ENCODE peak calls at places on chromosome 7, in seven cellular contexts. One of them, this sample, is unnamed.

GRCh38 chr7:116952640-116953371 is 495 bp upstream of the ST7 start:
- DNase-seq in MCF 10A: peak; percentile 41
- DNase-seq in GM13976: no peak
- DNase-seq in CD4-positive, alpha-beta T cell: no peak
- DNase-seq in psoas muscle: peak; percentile 67
- DNase-seq in CD8-positive, alpha-beta T cell: no peak
- DNase-seq in HFFc6: peak; percentile 38
- DNase-seq in this sample: no peak

GRCh38 chr7:157544980-157545680 is 208.3 kb downstream of the DNAJB6 start:
- DNase-seq in MCF 10A: no peak
- DNase-seq in HFFc6: no peak
- DNase-seq in CD4-positive, alpha-beta T cell: no peak
- DNase-seq in GM13976: no peak
- DNase-seq in psoas muscle: no peak
- DNase-seq in CD8-positive, alpha-beta T cell: no peak
- DNase-seq in this sample: no peak

GRCh38 chr7:26022578-26022977 is 129.4 kb upstream of the NFE2L3 start:
- DNase-seq in MCF 10A: no peak
- DNase-seq in HFFc6: no peak
- DNase-seq in GM13976: no peak
- DNase-seq in CD8-positive, alpha-beta T cell: no peak
- DNase-seq in CD4-positive, alpha-beta T cell: no peak
- DNase-seq in psoas muscle: no peak
- DNase-seq in this sample: no peak

GRCh38 chr7:105808209-105808608 is 68.2 kb downstream of the ATXN7L1 start:
- DNase-seq in HFFc6: no peak
- DNase-seq in CD4-positive, alpha-beta T cell: no peak
- DNase-seq in psoas muscle: no peak
- DNase-seq in MCF 10A: no peak
- DNase-seq in GM13976: no peak
- DNase-seq in CD8-positive, alpha-beta T cell: no peak
- DNase-seq in this sample: no peak

GRCh38 chr7:29988391-29989256 is 977 bp downstream of the SCRN1 start:
- DNase-seq in CD8-positive, alpha-beta T cell: peak; percentile 63
- DNase-seq in MCF 10A: peak; percentile 35
- DNase-seq in CD4-positive, alpha-beta T cell: peak; percentile 4
- DNase-seq in GM13976: peak; percentile 74
- DNase-seq in psoas muscle: peak; percentile 43
- DNase-seq in HFFc6: peak; percentile 87
- DNase-seq in this sample: peak; percentile 71

GRCh38 chr7:157565201-157565626 is 228.4 kb downstream of the DNAJB6 start:
- DNase-seq in psoas muscle: no peak
- DNase-seq in MCF 10A: peak; percentile 56
- DNase-seq in CD4-positive, alpha-beta T cell: no peak
- DNase-seq in GM13976: no peak
- DNase-seq in CD8-positive, alpha-beta T cell: no peak
- DNase-seq in HFFc6: no peak
- DNase-seq in this sample: no peak

GRCh38 chr7:55569797-55570196 is 2.5 kb downstream of the VOPP1 start:
- DNase-seq in CD4-positive, alpha-beta T cell: no peak
- DNase-seq in HFFc6: no peak
- DNase-seq in MCF 10A: no peak
- DNase-seq in GM13976: no peak
- DNase-seq in CD8-positive, alpha-beta T cell: no peak
- DNase-seq in psoas muscle: no peak
- DNase-seq in this sample: no peak

GRCh38 chr7:158022601-158023000 is 565.0 kb downstream of the PTPRN2 start:
- DNase-seq in HFFc6: no peak
- DNase-seq in CD8-positive, alpha-beta T cell: no peak
- DNase-seq in MCF 10A: no peak
- DNase-seq in CD4-positive, alpha-beta T cell: no peak
- DNase-seq in GM13976: no peak
- DNase-seq in psoas muscle: no peak
- DNase-seq in this sample: no peak

GRCh38 chr7:55246181-55246580 is 119.0 kb upstream of the LANCL2 start:
- DNase-seq in GM13976: no peak
- DNase-seq in MCF 10A: no peak
- DNase-seq in psoas muscle: no peak
- DNase-seq in CD4-positive, alpha-beta T cell: no peak
- DNase-seq in CD8-positive, alpha-beta T cell: no peak
- DNase-seq in HFFc6: no peak
- DNase-seq in this sample: no peak

GRCh38 chr7:127514499-127514898 is 70.9 kb downstream of the GCC1 start:
- DNase-seq in CD4-positive, alpha-beta T cell: no peak
- DNase-seq in HFFc6: peak; percentile 47
- DNase-seq in psoas muscle: no peak
- DNase-seq in MCF 10A: peak; percentile 48
- DNase-seq in CD8-positive, alpha-beta T cell: no peak
- DNase-seq in GM13976: peak; percentile 45
- DNase-seq in this sample: peak; percentile 13

GRCh38 chr7:135775230-135775629 is 26.6 kb upstream of the FAM180A start:
- DNase-seq in psoas muscle: no peak
- DNase-seq in MCF 10A: no peak
- DNase-seq in CD4-positive, alpha-beta T cell: no peak
- DNase-seq in GM13976: no peak
- DNase-seq in HFFc6: no peak
- DNase-seq in CD8-positive, alpha-beta T cell: no peak
- DNase-seq in this sample: no peak

GRCh38 chr7:4837814-4838625 is 23.8 kb downstream of the PAPOLB start:
- DNase-seq in HFFc6: no peak
- DNase-seq in CD8-positive, alpha-beta T cell: no peak
- DNase-seq in CD4-positive, alpha-beta T cell: no peak
- DNase-seq in psoas muscle: no peak
- DNase-seq in MCF 10A: no peak
- DNase-seq in GM13976: peak; percentile 22
- DNase-seq in this sample: no peak

GRCh38 chr7:159175792-159176191 is 31.1 kb upstream of the VIPR2 start:
- DNase-seq in CD8-positive, alpha-beta T cell: no peak
- DNase-seq in GM13976: no peak
- DNase-seq in MCF 10A: no peak
- DNase-seq in psoas muscle: no peak
- DNase-seq in HFFc6: no peak
- DNase-seq in CD4-positive, alpha-beta T cell: no peak
- DNase-seq in this sample: no peak

GRCh38 chr7:34612671-34613070 is 45.3 kb upstream of the NPSR1 start:
- DNase-seq in psoas muscle: no peak
- DNase-seq in MCF 10A: peak; percentile 12
- DNase-seq in HFFc6: no peak
- DNase-seq in CD8-positive, alpha-beta T cell: no peak
- DNase-seq in CD4-positive, alpha-beta T cell: no peak
- DNase-seq in GM13976: no peak
- DNase-seq in this sample: no peak

GRCh38 chr7:135300913-135301765 is 67.5 kb downstream of the STRA8 start:
- DNase-seq in HFFc6: peak; percentile 22
- DNase-seq in GM13976: no peak
- DNase-seq in psoas muscle: no peak
- DNase-seq in MCF 10A: no peak
- DNase-seq in CD8-positive, alpha-beta T cell: no peak
- DNase-seq in CD4-positive, alpha-beta T cell: no peak
- DNase-seq in this sample: no peak

GRCh38 chr7:100465702-100466311 is 1.7 kb upstream of the SPACDR start:
- DNase-seq in MCF 10A: peak; percentile 82
- DNase-seq in GM13976: no peak
- DNase-seq in HFFc6: peak; percentile 45
- DNase-seq in CD8-positive, alpha-beta T cell: no peak
- DNase-seq in psoas muscle: peak; percentile 76
- DNase-seq in CD4-positive, alpha-beta T cell: no peak
- DNase-seq in this sample: peak; percentile 61

GRCh38 chr7:1708640-1709249 is 38.7 kb downstream of the ELFN1 start:
- DNase-seq in MCF 10A: no peak
- DNase-seq in HFFc6: no peak
- DNase-seq in psoas muscle: no peak
- DNase-seq in CD4-positive, alpha-beta T cell: no peak
- DNase-seq in GM13976: no peak
- DNase-seq in CD8-positive, alpha-beta T cell: no peak
- DNase-seq in this sample: no peak

GRCh38 chr7:91883676-91884362 is 3.3 kb upstream of the MTERF1 start:
- DNase-seq in CD4-positive, alpha-beta T cell: no peak
- DNase-seq in psoas muscle: no peak
- DNase-seq in MCF 10A: no peak
- DNase-seq in HFFc6: peak; percentile 10
- DNase-seq in CD8-positive, alpha-beta T cell: no peak
- DNase-seq in GM13976: no peak
- DNase-seq in this sample: no peak

GRCh38 chr7:125516194-125516593 is 586.6 kb upstream of the POT1 start:
- DNase-seq in psoas muscle: no peak
- DNase-seq in GM13976: no peak
- DNase-seq in MCF 10A: no peak
- DNase-seq in CD4-positive, alpha-beta T cell: no peak
- DNase-seq in HFFc6: no peak
- DNase-seq in CD8-positive, alpha-beta T cell: no peak
- DNase-seq in this sample: no peak

GRCh38 chr7:37993060-37993501 is 72.6 kb downstream of the EPDR1 start:
- DNase-seq in MCF 10A: no peak
- DNase-seq in HFFc6: no peak
- DNase-seq in GM13976: no peak
- DNase-seq in CD4-positive, alpha-beta T cell: no peak
- DNase-seq in psoas muscle: no peak
- DNase-seq in CD8-positive, alpha-beta T cell: no peak
- DNase-seq in this sample: no peak

GRCh38 chr7:87702326-87702725 is 74.1 kb downstream of the RUNDC3B start:
- DNase-seq in psoas muscle: no peak
- DNase-seq in GM13976: no peak
- DNase-seq in HFFc6: peak; percentile 74
- DNase-seq in CD8-positive, alpha-beta T cell: no peak
- DNase-seq in CD4-positive, alpha-beta T cell: no peak
- DNase-seq in MCF 10A: peak; percentile 30
- DNase-seq in this sample: no peak

GRCh38 chr7:147412782-147413186 is 1177.8 kb upstream of the C7orf33 start:
- DNase-seq in psoas muscle: no peak
- DNase-seq in HFFc6: peak; percentile 57
- DNase-seq in GM13976: no peak
- DNase-seq in CD4-positive, alpha-beta T cell: no peak
- DNase-seq in MCF 10A: peak; percentile 45
- DNase-seq in CD8-positive, alpha-beta T cell: no peak
- DNase-seq in this sample: no peak

GRCh38 chr7:141789917-141790316 is at the start of gene TAS2R5:
- DNase-seq in MCF 10A: no peak
- DNase-seq in CD8-positive, alpha-beta T cell: no peak
- DNase-seq in GM13976: no peak
- DNase-seq in CD4-positive, alpha-beta T cell: no peak
- DNase-seq in HFFc6: no peak
- DNase-seq in psoas muscle: no peak
- DNase-seq in this sample: no peak

GRCh38 chr7:141788296-141788695 is 1.7 kb upstream of the TAS2R5 start:
- DNase-seq in CD4-positive, alpha-beta T cell: no peak
- DNase-seq in HFFc6: no peak
- DNase-seq in GM13976: no peak
- DNase-seq in MCF 10A: no peak
- DNase-seq in psoas muscle: no peak
- DNase-seq in CD8-positive, alpha-beta T cell: no peak
- DNase-seq in this sample: no peak

GRCh38 chr7:141785711-141786552 is 4.1 kb upstream of the TAS2R5 start:
- DNase-seq in MCF 10A: peak; percentile 62
- DNase-seq in CD4-positive, alpha-beta T cell: no peak
- DNase-seq in psoas muscle: no peak
- DNase-seq in HFFc6: peak; percentile 39
- DNase-seq in CD8-positive, alpha-beta T cell: no peak
- DNase-seq in GM13976: peak; percentile 75
- DNase-seq in this sample: peak; percentile 60
- TF ChIP-seq CTCF in MCF 10A: peak; percentile 54
- TF ChIP-seq CTCF in CD4-positive, alpha-beta T cell: peak; percentile 84
- TF ChIP-seq CTCF in psoas muscle: peak; percentile 63
- TF ChIP-seq CTCF in HFFc6: peak; percentile 86
- TF ChIP-seq CTCF in CD8-positive, alpha-beta T cell: peak; percentile 85
- TF ChIP-seq CTCF in GM13976: peak; percentile 62
- TF ChIP-seq CTCF in this sample: peak; percentile 63

DNA sequence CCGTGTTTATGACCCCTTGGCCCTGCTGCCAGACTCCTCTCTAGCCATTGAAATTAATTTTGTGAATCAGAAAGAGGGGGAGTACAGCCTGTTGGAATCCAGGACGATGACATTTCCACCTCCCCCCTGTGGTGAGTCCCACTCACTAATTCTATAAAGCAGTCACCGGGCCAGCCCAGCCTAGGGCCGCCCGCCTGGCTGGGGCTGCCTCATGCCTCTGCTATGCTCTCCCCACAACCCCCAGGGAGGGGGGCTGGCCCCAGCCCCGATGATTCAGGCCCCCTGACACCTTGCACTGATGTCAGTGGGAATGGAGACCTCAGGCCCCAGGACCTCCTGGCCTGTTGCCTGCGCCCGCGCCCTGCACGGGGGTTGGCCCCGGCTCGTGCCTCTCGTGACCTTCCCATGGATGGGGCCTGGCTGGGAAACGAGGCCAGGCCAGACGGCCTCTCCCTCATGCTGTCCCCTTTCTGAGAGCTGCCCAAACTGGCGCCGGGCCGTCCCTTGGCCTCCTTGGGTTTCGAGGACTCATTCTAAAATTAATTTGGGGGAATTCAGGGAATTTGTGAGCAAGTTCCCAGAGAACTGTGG is 34.0 kb downstream of the TMEM270 start:
- DNase-seq in CD8-positive, alpha-beta T cell: no peak
- DNase-seq in GM13976: no peak
- DNase-seq in HFFc6: peak; percentile 97
- DNase-seq in CD4-positive, alpha-beta T cell: no peak
- DNase-seq in MCF 10A: peak; percentile 70
- DNase-seq in psoas muscle: peak; percentile 94
- DNase-seq in this sample: no peak
- TF ChIP-seq CTCF in CD8-positive, alpha-beta T cell: no peak
- TF ChIP-seq CTCF in GM13976: no peak
- TF ChIP-seq CTCF in HFFc6: peak; percentile 70
- TF ChIP-seq CTCF in CD4-positive, alpha-beta T cell: no peak
- TF ChIP-seq CTCF in MCF 10A: no peak
- TF ChIP-seq CTCF in psoas muscle: no peak
- TF ChIP-seq CTCF in this sample: no peak

GRCh38 chr7:84100866-84101265 is 93.7 kb downstream of the SEMA3A start:
- DNase-seq in MCF 10A: peak; percentile 40
- DNase-seq in psoas muscle: no peak
- DNase-seq in CD4-positive, alpha-beta T cell: no peak
- DNase-seq in CD8-positive, alpha-beta T cell: no peak
- DNase-seq in HFFc6: peak; percentile 22
- DNase-seq in GM13976: no peak
- DNase-seq in this sample: no peak
- TF ChIP-seq CTCF in MCF 10A: peak; percentile 16
- TF ChIP-seq CTCF in psoas muscle: no peak
- TF ChIP-seq CTCF in CD4-positive, alpha-beta T cell: no peak
- TF ChIP-seq CTCF in CD8-positive, alpha-beta T cell: no peak
- TF ChIP-seq CTCF in HFFc6: peak; percentile 47
- TF ChIP-seq CTCF in GM13976: no peak
- TF ChIP-seq CTCF in this sample: no peak

GRCh38 chr7:149790754-149791360 is 17.5 kb upstream of the ZNF467 start:
- DNase-seq in MCF 10A: no peak
- DNase-seq in HFFc6: no peak
- DNase-seq in psoas muscle: no peak
- DNase-seq in CD4-positive, alpha-beta T cell: no peak
- DNase-seq in CD8-positive, alpha-beta T cell: no peak
- DNase-seq in GM13976: no peak
- DNase-seq in this sample: no peak

GRCh38 chr7:149788300-149788851 is 15.0 kb upstream of the ZNF467 start:
- DNase-seq in CD4-positive, alpha-beta T cell: no peak
- DNase-seq in CD8-positive, alpha-beta T cell: no peak
- DNase-seq in MCF 10A: no peak
- DNase-seq in GM13976: no peak
- DNase-seq in psoas muscle: no peak
- DNase-seq in HFFc6: no peak
- DNase-seq in this sample: no peak

GRCh38 chr7:149789101-149789500 is 15.7 kb upstream of the ZNF467 start:
- DNase-seq in MCF 10A: no peak
- DNase-seq in HFFc6: no peak
- DNase-seq in GM13976: no peak
- DNase-seq in CD4-positive, alpha-beta T cell: no peak
- DNase-seq in CD8-positive, alpha-beta T cell: no peak
- DNase-seq in psoas muscle: no peak
- DNase-seq in this sample: no peak

GRCh38 chr7:149791411-149792219 is 18.2 kb upstream of the ZNF467 start:
- DNase-seq in psoas muscle: no peak
- DNase-seq in CD8-positive, alpha-beta T cell: no peak
- DNase-seq in GM13976: no peak
- DNase-seq in CD4-positive, alpha-beta T cell: no peak
- DNase-seq in HFFc6: no peak
- DNase-seq in MCF 10A: no peak
- DNase-seq in this sample: no peak

GRCh38 chr7:149790146-149790548 is 16.8 kb upstream of the ZNF467 start:
- DNase-seq in CD4-positive, alpha-beta T cell: peak; percentile 18
- DNase-seq in GM13976: peak; percentile 62
- DNase-seq in HFFc6: no peak
- DNase-seq in psoas muscle: no peak
- DNase-seq in MCF 10A: no peak
- DNase-seq in CD8-positive, alpha-beta T cell: no peak
- DNase-seq in this sample: peak; percentile 63
- TF ChIP-seq CTCF in CD4-positive, alpha-beta T cell: no peak
- TF ChIP-seq CTCF in GM13976: peak; percentile 4
- TF ChIP-seq CTCF in HFFc6: peak; percentile 42
- TF ChIP-seq CTCF in psoas muscle: peak; percentile 39
- TF ChIP-seq CTCF in MCF 10A: peak; percentile 12
- TF ChIP-seq CTCF in CD8-positive, alpha-beta T cell: peak; percentile 33
- TF ChIP-seq CTCF in this sample: peak; percentile 6